ENCODE peak calls at places on chromosome 13, in five cellular contexts. One of them, this sample, is unnamed.

GRCh38 chr13:25727776-25728175 is 324.0 kb downstream of the SHISA2 start:
- DNase-seq in LHCN-M2: no peak
- DNase-seq in body of pancreas: no peak
- DNase-seq in cerebellar cortex: no peak
- DNase-seq in fibroblast of lung: no peak
- DNase-seq in this sample: no peak

GRCh38 chr13:49367640-49368431 is 76.0 kb downstream of the CAB39L start:
- DNase-seq in LHCN-M2: no peak
- DNase-seq in body of pancreas: no peak
- DNase-seq in cerebellar cortex: peak
- DNase-seq in fibroblast of lung: no peak
- DNase-seq in this sample: no peak

GRCh38 chr13:49772828-49773227 is 19.7 kb downstream of the KPNA3 start:
- DNase-seq in LHCN-M2: no peak
- DNase-seq in body of pancreas: no peak
- DNase-seq in cerebellar cortex: no peak
- DNase-seq in fibroblast of lung: no peak
- DNase-seq in this sample: no peak

GRCh38 chr13:21060063-21060826 is 1.1 kb downstream of the LATS2 start:
- DNase-seq in LHCN-M2: peak
- DNase-seq in body of pancreas: peak
- DNase-seq in cerebellar cortex: peak
- DNase-seq in fibroblast of lung: no peak
- DNase-seq in this sample: no peak

GRCh38 chr13:35874704-35875103 is 256.5 kb downstream of the DCLK1 start:
- DNase-seq in LHCN-M2: no peak
- DNase-seq in body of pancreas: no peak
- DNase-seq in cerebellar cortex: no peak
- DNase-seq in fibroblast of lung: no peak
- DNase-seq in this sample: no peak

GRCh38 chr13:32736648-32737047 is 150.4 kb downstream of the PDS5B start:
- DNase-seq in LHCN-M2: no peak
- DNase-seq in body of pancreas: no peak
- DNase-seq in cerebellar cortex: no peak
- DNase-seq in fibroblast of lung: peak
- DNase-seq in this sample: no peak

GRCh38 chr13:91946498-91947070 is 548.2 kb downstream of the GPC5 start:
- DNase-seq in LHCN-M2: no peak
- DNase-seq in body of pancreas: no peak
- DNase-seq in cerebellar cortex: peak
- DNase-seq in fibroblast of lung: peak
- DNase-seq in this sample: no peak

GRCh38 chr13:108322206-108322824 is 52.8 kb downstream of the TNFSF13B start:
- DNase-seq in LHCN-M2: peak
- DNase-seq in body of pancreas: no peak
- DNase-seq in cerebellar cortex: peak
- DNase-seq in fibroblast of lung: peak
- DNase-seq in this sample: no peak

GRCh38 chr13:40668335-40668734 is 1.9 kb upstream of the FOXO1 start:
- DNase-seq in LHCN-M2: no peak
- DNase-seq in body of pancreas: peak
- DNase-seq in cerebellar cortex: no peak
- DNase-seq in fibroblast of lung: peak
- DNase-seq in this sample: no peak

GRCh38 chr13:53301449-53301848 is 272.8 kb downstream of the OLFM4 start:
- DNase-seq in LHCN-M2: no peak
- DNase-seq in body of pancreas: no peak
- DNase-seq in cerebellar cortex: no peak
- DNase-seq in fibroblast of lung: no peak
- DNase-seq in this sample: no peak

GRCh38 chr13:38636756-38637155 is 50.1 kb upstream of the FREM2 start:
- DNase-seq in LHCN-M2: no peak
- DNase-seq in body of pancreas: peak
- DNase-seq in cerebellar cortex: no peak
- DNase-seq in fibroblast of lung: no peak
- DNase-seq in this sample: no peak

GRCh38 chr13:97141564-97142005 is 80.5 kb upstream of the MBNL2 start:
- DNase-seq in LHCN-M2: peak
- DNase-seq in body of pancreas: peak
- DNase-seq in cerebellar cortex: peak
- DNase-seq in fibroblast of lung: peak
- DNase-seq in this sample: no peak

GRCh38 chr13:41352935-41353801 is 42.1 kb downstream of the NAA16 start:
- DNase-seq in LHCN-M2: peak
- DNase-seq in body of pancreas: peak
- DNase-seq in cerebellar cortex: peak
- DNase-seq in fibroblast of lung: peak
- DNase-seq in this sample: no peak

GRCh38 chr13:113876341-113877148 is 12.7 kb upstream of the GAS6 start:
- DNase-seq in LHCN-M2: no peak
- DNase-seq in body of pancreas: no peak
- DNase-seq in cerebellar cortex: no peak
- DNase-seq in fibroblast of lung: no peak
- DNase-seq in this sample: no peak

GRCh38 chr13:23643828-23644419 is 73.7 kb downstream of the TNFRSF19 start:
- DNase-seq in LHCN-M2: no peak
- DNase-seq in body of pancreas: no peak
- DNase-seq in cerebellar cortex: no peak
- DNase-seq in fibroblast of lung: no peak
- DNase-seq in this sample: no peak

GRCh38 chr13:90696254-90696653 is 651.2 kb upstream of the MIR17HG start:
- DNase-seq in LHCN-M2: peak
- DNase-seq in body of pancreas: no peak
- DNase-seq in cerebellar cortex: no peak
- DNase-seq in fibroblast of lung: no peak
- DNase-seq in this sample: no peak

GRCh38 chr13:74248477-74248876 is 114.3 kb upstream of the KLF12 start:
- DNase-seq in LHCN-M2: no peak
- DNase-seq in body of pancreas: no peak
- DNase-seq in cerebellar cortex: no peak
- DNase-seq in fibroblast of lung: no peak
- DNase-seq in this sample: no peak

GRCh38 chr13:84972907-84973306 is 826.3 kb downstream of the SLITRK6 start:
- DNase-seq in LHCN-M2: no peak
- DNase-seq in body of pancreas: no peak
- DNase-seq in cerebellar cortex: no peak
- DNase-seq in fibroblast of lung: no peak
- DNase-seq in this sample: no peak

GRCh38 chr13:50127017-50127725 is 111.9 kb downstream of the KCNRG start:
- DNase-seq in LHCN-M2: no peak
- DNase-seq in body of pancreas: peak
- DNase-seq in cerebellar cortex: no peak
- DNase-seq in fibroblast of lung: peak
- DNase-seq in this sample: peak

GRCh38 chr13:99040536-99041141 is 62.8 kb upstream of the DOCK9 start:
- DNase-seq in LHCN-M2: no peak
- DNase-seq in body of pancreas: no peak
- DNase-seq in cerebellar cortex: no peak
- DNase-seq in fibroblast of lung: no peak
- DNase-seq in this sample: no peak

GRCh38 chr13:24124789-24125476 is 35.6 kb upstream of the SPATA13 start:
- DNase-seq in LHCN-M2: no peak
- DNase-seq in body of pancreas: no peak
- DNase-seq in cerebellar cortex: no peak
- DNase-seq in fibroblast of lung: no peak
- DNase-seq in this sample: no peak

GRCh38 chr13:99228737-99229691 is 28.4 kb downstream of the UBAC2 start:
- DNase-seq in LHCN-M2: peak
- DNase-seq in body of pancreas: no peak
- DNase-seq in cerebellar cortex: no peak
- DNase-seq in fibroblast of lung: peak
- DNase-seq in this sample: peak